ENCODE peak calls at places on chromosomes 2 and 18, in four cellular contexts. K is A549, G is K562, P is HepG2. I is an unnamed sample.
A peak's percentile ranks its signal among the peaks of the same experiment; 100 is the strongest.

GRCh38 chr2:216006164-216006663 is 7.1 kb downstream of the MREG start:
- DNase-seq in K (no peak), P (no peak), G (no peak), I (peak; percentile 39)

GRCh38 chr18:48990497-48991298 is 39.9 kb upstream of the SMAD7 start:
- DNase-seq in K (peak; percentile 69), P (peak; percentile 76), G (peak; percentile 23), I (no peak)

GRCh38 chr2:23386422-23387220 is 1.6 kb downstream of the KLHL29 start:
- DNase-seq in G (no peak), K (peak; percentile 35), P (no peak), I (peak; percentile 68)

GRCh38 chr18:13598591-13598990 is 127.8 kb downstream of the FAM210A start:
- DNase-seq in G (no peak), P (no peak), K (no peak), I (no peak)

GRCh38 chr2:206274434-206275273 is at the start of gene ZDBF2:
- DNase-seq in G (peak; percentile 62), K (peak; percentile 51), P (no peak), I (no peak)

GRCh38 chr2:170467568-170468422 is 247.3 kb upstream of the SP5 start:
- DNase-seq in G (no peak), P (no peak), K (no peak), I (no peak)

GRCh38 chr18:48942554-48943261 is 8.1 kb downstream of the SMAD7 start:
- DNase-seq in G (no peak), P (peak; percentile 96), K (peak; percentile 94), I (no peak)

GRCh38 chr18:21740724-21741510 is at the start of gene MIB1:
- DNase-seq in P (no peak), K (peak; percentile 18), G (peak; percentile 74), I (peak; percentile 99)

GRCh38 chr2:134320930-134321329 is 67.1 kb downstream of the MGAT5 start:
- DNase-seq in G (no peak), K (no peak), P (no peak), I (no peak)

GRCh38 chr2:3223080-3223923 is 154.3 kb downstream of the EIPR1 start:
- DNase-seq in G (no peak), P (no peak), K (no peak), I (no peak)

GRCh38 chr2:148524519-148524919 is 120.0 kb upstream of the EPC2 start:
- DNase-seq in P (no peak), K (no peak), G (no peak), I (no peak)

GRCh38 chr18:49728542-49728941 is 84.8 kb downstream of the ACAA2 start:
- DNase-seq in K (peak; percentile 21), G (peak; percentile 37), P (peak; percentile 35), I (peak; percentile 17)

GRCh38 chr2:1677833-1678165 is 66.5 kb downstream of the PXDN start:
- DNase-seq in G (no peak), P (no peak), K (no peak), I (no peak)

GRCh38 chr2:117771969-117772630 is 42.4 kb upstream of the DDX18 start:
- DNase-seq in K (peak; percentile 6), G (no peak), P (peak; percentile 31), I (no peak)

GRCh38 chr2:206275274-206276160 is 1.1 kb downstream of the ZDBF2 start:
- DNase-seq in G (no peak), P (no peak), K (no peak), I (no peak)

GRCh38 chr2:28401411-28401810 is 8.8 kb downstream of the FOSL2 start:
- DNase-seq in K (no peak), P (no peak), G (no peak), I (no peak)

GRCh38 chr2:28403388-28403956 is 10.8 kb downstream of the FOSL2 start:
- DNase-seq in K (no peak), P (no peak), G (no peak), I (no peak)

GRCh38 chr2:28400921-28401320 is 8.3 kb downstream of the FOSL2 start:
- DNase-seq in G (no peak), K (no peak), P (no peak), I (no peak)

GRCh38 chr2:28400434-28400833 is 7.8 kb downstream of the FOSL2 start:
- DNase-seq in P (no peak), K (no peak), G (no peak), I (no peak)

GRCh38 chr2:28401948-28402550 is 9.4 kb downstream of the FOSL2 start:
- DNase-seq in P (no peak), K (no peak), G (no peak), I (no peak)
- H3K27ac ChIP-seq in P (no peak overlapping the region), K (peak overlapping the region; percentile 30), G (no peak overlapping the region), I (no peak overlapping the region)

GRCh38 chr2:46435796-46436360 is 43.5 kb upstream of the TMEM247 start:
- DNase-seq in K (no peak), P (no peak), G (no peak), I (no peak)
- TF ChIP-seq RNF2 in K (no peak), P (no peak), G (no peak), I (no peak)

GRCh38 chr2:240722796-240723735 is 31.4 kb downstream of the AQP12A start:
- DNase-seq in K (no peak), G (peak; percentile 17), P (peak; percentile 15), I (no peak)
- H3K27ac ChIP-seq in K (no peak overlapping the region), G (no peak overlapping the region), P (no peak overlapping the region), I (no peak overlapping the region)

GRCh38 chr2:64615206-64615763 is 38.4 kb downstream of the SERTAD2 start:
- DNase-seq in G (no peak), K (no peak), P (no peak), I (no peak)

GRCh38 chr2:64615844-64616536 is 37.7 kb downstream of the SERTAD2 start:
- DNase-seq in P (no peak), G (no peak), K (no peak), I (no peak)

GRCh38 chr2:64610456-64610855 is 43.3 kb downstream of the SERTAD2 start:
- DNase-seq in G (no peak), P (no peak), K (no peak), I (no peak)

GRCh38 chr2:64612575-64613195 is 41.0 kb downstream of the SERTAD2 start:
- DNase-seq in K (no peak), P (no peak), G (no peak), I (no peak)

DNA sequence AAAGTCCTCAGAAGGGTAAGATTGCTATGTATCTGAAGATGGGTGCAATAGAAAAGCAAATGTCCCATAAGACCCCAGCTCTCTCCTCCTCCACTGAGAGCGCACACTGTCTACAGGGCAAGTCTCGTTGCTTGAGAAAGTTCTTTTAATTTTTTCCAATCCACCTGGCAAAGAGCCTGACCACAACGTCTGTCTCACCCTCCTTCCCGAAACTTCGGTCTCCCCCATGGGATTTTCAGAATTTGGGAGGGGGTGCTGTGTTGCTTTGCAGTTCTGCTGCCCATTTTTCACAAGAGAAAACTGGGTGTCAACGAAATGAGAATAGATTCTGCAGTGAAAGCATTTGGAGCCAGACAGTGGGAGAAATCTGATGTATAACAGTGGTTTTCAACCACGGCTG is 40.4 kb downstream of the SERTAD2 start:
- DNase-seq in G (no peak), P (no peak), K (no peak), I (no peak)
- TF ChIP-seq RNF2 in G (no peak), P (no peak), K (no peak), I (no peak)

DNA sequence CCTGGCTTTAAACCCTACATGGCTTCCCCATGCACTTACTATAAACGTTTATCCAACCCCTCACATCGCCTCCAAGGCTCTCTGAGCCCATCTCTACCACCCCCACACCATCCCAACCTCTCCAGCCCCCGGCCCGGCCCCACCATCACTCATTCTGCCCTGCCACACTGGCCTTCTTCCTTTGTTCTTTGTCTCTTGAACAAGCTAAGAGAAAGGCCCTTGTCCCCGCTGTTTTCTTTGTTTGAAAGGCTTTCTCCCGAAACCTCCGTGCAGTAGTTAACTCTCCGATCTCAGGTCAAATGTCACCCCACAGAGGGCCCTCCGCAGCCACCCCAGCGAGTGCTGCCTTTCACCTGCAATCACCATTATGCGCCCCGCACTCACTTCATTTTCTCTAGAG is 100.4 kb downstream of the AFF3 start:
- DNase-seq in G (no peak), P (no peak), K (no peak), I (no peak)
- H3K27ac ChIP-seq in G (no peak overlapping the region), P (no peak overlapping the region), K (no peak overlapping the region), I (no peak overlapping the region)

DNA sequence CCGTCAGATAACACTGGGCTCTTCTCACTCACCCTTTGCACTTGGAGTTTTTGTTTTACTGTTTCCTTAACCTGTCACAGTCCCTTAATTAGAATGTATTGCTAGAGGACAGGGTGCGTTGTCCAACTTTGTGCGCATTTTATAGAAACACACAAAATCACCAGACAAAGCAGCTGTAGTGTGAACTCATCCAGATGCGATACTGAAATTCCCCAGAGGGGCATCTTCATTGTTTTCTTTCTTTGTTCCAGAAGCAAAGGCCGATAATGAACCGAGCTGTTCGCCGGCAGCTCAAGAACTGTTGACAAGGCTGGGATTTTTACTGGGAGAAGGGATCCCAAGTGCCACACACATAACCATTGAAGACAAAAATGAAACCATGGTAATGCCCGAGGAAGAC is 137.6 kb downstream of the WDSUB1 start:
- DNase-seq in K (no peak), P (no peak), G (no peak), I (no peak)
- TF ChIP-seq RNF2 in K (no peak), P (no peak), G (no peak), I (no peak)

GRCh38 chr18:25282282-25282681 is 69.7 kb downstream of the ZNF521 start:
- DNase-seq in K (no peak), G (no peak), P (no peak), I (no peak)

GRCh38 chr18:25284861-25285574 is 66.9 kb downstream of the ZNF521 start:
- DNase-seq in P (no peak), G (no peak), K (no peak), I (no peak)

GRCh38 chr18:25282922-25283703 is 68.9 kb downstream of the ZNF521 start:
- DNase-seq in K (no peak), G (no peak), P (no peak), I (no peak)

GRCh38 chr18:25283769-25284168 is 68.2 kb downstream of the ZNF521 start:
- DNase-seq in K (no peak), G (no peak), P (no peak), I (no peak)

DNA sequence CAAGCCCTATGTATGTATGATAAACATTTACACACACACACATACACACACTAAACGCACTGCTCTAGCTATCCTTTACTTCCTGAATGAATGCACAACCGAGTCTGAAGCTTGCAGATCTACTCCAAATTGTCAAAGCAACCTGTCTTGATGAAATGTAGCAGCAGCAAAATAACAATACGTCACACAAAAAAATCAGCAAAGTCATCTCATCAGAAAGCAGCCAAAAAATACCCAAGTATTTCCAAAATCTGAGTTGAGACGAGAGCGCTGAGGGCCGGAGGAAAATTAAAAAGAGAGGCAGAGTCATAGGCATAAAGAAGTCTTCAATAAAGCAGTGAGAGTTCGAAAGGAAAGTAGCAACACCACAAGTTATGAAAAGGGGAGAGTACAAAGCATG is 67.7 kb downstream of the ZNF521 start:
- DNase-seq in K (no peak), G (no peak), P (no peak), I (no peak)
- H3K27ac ChIP-seq in K (no peak overlapping the region), G (no peak overlapping the region), P (no peak overlapping the region), I (no peak overlapping the region)

GRCh38 chr2:152683400-152683799 is 33.9 kb downstream of the PRPF40A start:
- DNase-seq in K (no peak), G (no peak), P (no peak), I (no peak)

GRCh38 chr2:152682663-152683062 is 34.6 kb downstream of the PRPF40A start:
- DNase-seq in K (no peak), G (no peak), P (peak; percentile 3), I (no peak)

GRCh38 chr2:152674334-152674733 is 42.9 kb downstream of the PRPF40A start:
- DNase-seq in G (no peak), P (no peak), K (no peak), I (no peak)

GRCh38 chr2:152676461-152676860 is 40.8 kb downstream of the PRPF40A start:
- DNase-seq in P (no peak), G (no peak), K (no peak), I (no peak)

GRCh38 chr2:152678808-152679207 is 38.5 kb downstream of the PRPF40A start:
- DNase-seq in K (no peak), G (no peak), P (no peak), I (no peak)
- TF ChIP-seq RNF2 in K (no peak), G (no peak), P (no peak), I (no peak)

I was measured in H1.